ENCODE peak calls at places on chromosome 1, in six cellular contexts. U is Karpas-422, L is neural progenitor cell, V is HS-27A, X is KBM-7, S is sigmoid colon. Z is an unnamed sample.

GRCh38 chr1:76759950-76760349 is 107.3 kb upstream of the ST6GALNAC5 start:
- DNase-seq in L (no peak), S (no peak), V (peak; percentile 11), X (peak; percentile 0), U (no peak), Z (peak; percentile 13)

GRCh38 chr1:2611034-2611501 is 21.7 kb downstream of the MMEL1 start:
- DNase-seq in S (peak; percentile 64), L (peak; percentile 84), U (peak; percentile 65), X (no peak), V (no peak), Z (no peak)

GRCh38 chr1:26838474-26839338 is 12.2 kb downstream of the ZDHHC18 start:
- DNase-seq in V (no peak), X (no peak), L (no peak), U (no peak), S (no peak), Z (no peak)

GRCh38 chr1:3074800-3075199 is 5.8 kb downstream of the PRDM16 start:
- DNase-seq in U (no peak), S (no peak), V (no peak), X (no peak), L (no peak), Z (no peak)

GRCh38 chr1:27144920-27145661 is 9.8 kb downstream of the SLC9A1 start:
- DNase-seq in U (no peak), V (no peak), S (peak; percentile 88), L (no peak), X (no peak), Z (peak; percentile 69)

GRCh38 chr1:243501002-243501401 is 245.2 kb downstream of the SDCCAG8 start:
- DNase-seq in S (no peak), L (no peak), U (no peak), X (no peak), V (no peak), Z (no peak)

GRCh38 chr1:154608522-154609294 is 722 bp upstream of the ADAR start:
- DNase-seq in X (no peak), S (peak; percentile 73), V (no peak), U (peak; percentile 79), L (peak; percentile 94), Z (no peak)

GRCh38 chr1:215665212-215665611 is 98.1 kb downstream of the KCTD3 start:
- DNase-seq in X (no peak), L (no peak), S (no peak), V (no peak), U (no peak), Z (no peak)

GRCh38 chr1:234725177-234726132 is 115.5 kb upstream of the IRF2BP2 start:
- DNase-seq in S (peak; percentile 81), X (peak; percentile 79), V (no peak), U (no peak), L (no peak), Z (no peak)

GRCh38 chr1:26788836-26789611 is 1.3 kb downstream of the PIGV start:
- DNase-seq in V (peak; percentile 77), L (peak; percentile 92), S (peak; percentile 96), U (peak; percentile 96), X (peak; percentile 85), Z (peak; percentile 82)

GRCh38 chr1:7224081-7224534 is 438.9 kb downstream of the CAMTA1 start:
- DNase-seq in V (no peak), L (no peak), U (peak; percentile 38), S (no peak), X (no peak), Z (no peak)

GRCh38 chr1:115839706-115840095 is 1.2 kb downstream of the NHLH2 start:
- DNase-seq in V (no peak), L (no peak), X (no peak), S (no peak), U (no peak), Z (no peak)

GRCh38 chr1:228003461-228004330 is 3.1 kb upstream of the WNT3A start:
- DNase-seq in S (peak; percentile 24), L (no peak), X (no peak), V (no peak), U (no peak), Z (no peak)

GRCh38 chr1:246724725-246725095 is 501 bp downstream of the SCCPDH start:
- DNase-seq in V (peak; percentile 34), S (no peak), X (peak; percentile 72), U (peak; percentile 62), L (peak; percentile 41), Z (no peak)

GRCh38 chr1:208179303-208179702 is 64.9 kb downstream of the PLXNA2 start:
- DNase-seq in S (no peak), U (no peak), L (no peak), V (no peak), X (no peak), Z (no peak)

GRCh38 chr1:197464039-197464438 is 196.0 kb downstream of the CRB1 start:
- DNase-seq in L (peak; percentile 11), U (no peak), X (no peak), V (no peak), S (no peak), Z (peak; percentile 66)

GRCh38 chr1:93738075-93738622 is 56.5 kb upstream of the BCAR3 start:
- DNase-seq in X (no peak), U (no peak), S (no peak), L (no peak), V (peak; percentile 99), Z (peak; percentile 73)

GRCh38 chr1:109467301-109467777 is 993 bp downstream of the SYPL2 start:
- DNase-seq in L (peak; percentile 40), V (no peak), X (peak; percentile 20), U (no peak), S (peak; percentile 65), Z (no peak)

GRCh38 chr1:26938659-26939025 is 17.1 kb downstream of the NUDC start:
- DNase-seq in V (no peak), S (no peak), X (no peak), U (no peak), L (no peak), Z (no peak)

GRCh38 chr1:177770096-177770495 is 199.8 kb downstream of the SEC16B start:
- DNase-seq in X (no peak), S (no peak), U (no peak), L (no peak), V (no peak), Z (no peak)

GRCh38 chr1:53592521-53592982 is 133.4 kb downstream of the DMRTB1 start:
- DNase-seq in S (peak; percentile 62), U (no peak), V (no peak), L (peak; percentile 29), X (no peak), Z (no peak)

GRCh38 chr1:213201380-213202155 is 150.5 kb downstream of the RPS6KC1 start:
- DNase-seq in L (no peak), X (no peak), V (no peak), U (no peak), S (no peak), Z (peak; percentile 85)

GRCh38 chr1:155466996-155467395 is 95.6 kb downstream of the ASH1L start:
- DNase-seq in S (no peak), X (no peak), V (peak; percentile 48), L (no peak), U (no peak), Z (peak; percentile 32)

GRCh38 chr1:8122477-8123407 is 96.6 kb upstream of the ERRFI1 start:
- DNase-seq in L (no peak), V (no peak), X (no peak), S (peak; percentile 64), U (no peak), Z (no peak)

GRCh38 chr1:86394416-86394815 is 1.7 kb downstream of the ODF2L start:
- DNase-seq in X (no peak), V (no peak), S (no peak), U (no peak), L (no peak), Z (no peak)

GRCh38 chr1:160739098-160739511 is at the start of gene SLAMF7:
- DNase-seq in S (no peak), U (no peak), X (peak; percentile 39), L (no peak), V (no peak), Z (no peak)